ENCODE peak calls at places on chromosomes 12 and 14, in ten cellular contexts. X is WTC11, N is astrocyte of the spinal cord, Y is AG09319, T is activated gamma-delta T cell treated with Interleukin-2 at 50 U/mL for 16 hours, I is cardiac fibroblast, Q is M059J, W is left cardiac atrium, J is hypothalamus, E is MG63. B is an unnamed sample.

GRCh38 chr14:101476258-101476930 is 84.9 kb upstream of the DIO3 start:
- DNase-seq in X (no peak), N (no peak), Y (no peak), T (no peak), I (no peak), Q (no peak), W (no peak), J (no peak), E (no peak), B (no peak)

GRCh38 chr12:30988086-30988485 is 61.5 kb downstream of the TSPAN11 start:
- DNase-seq in X (no peak), N (no peak), Y (no peak), T (no peak), I (no peak), Q (no peak), W (no peak), J (no peak), E (no peak), B (no peak)

GRCh38 chr14:52840916-52841315 is 49.5 kb upstream of the GNPNAT1 start:
- DNase-seq in X (no peak), N (peak; percentile 57), Y (no peak), T (no peak), I (peak; percentile 73), Q (peak; percentile 72), W (peak; percentile 45), J (peak; percentile 11), E (peak; percentile 81), B (no peak)

GRCh38 chr12:3530548-3530947 is 39.5 kb downstream of the PRMT8 start:
- DNase-seq in X (no peak), N (no peak), Y (no peak), T (no peak), I (no peak), Q (no peak), W (peak; percentile 55), J (no peak), E (no peak), B (no peak)

GRCh38 chr12:12319501-12320322 is 30.3 kb downstream of the MANSC1 start:
- DNase-seq in X (no peak), N (peak; percentile 29), Y (no peak), T (no peak), I (peak; percentile 29), Q (peak; percentile 49), W (no peak), J (peak; percentile 9), E (no peak), B (no peak)

GRCh38 chr12:43550831-43551270 is 1.2 kb downstream of the ADAMTS20 start:
- DNase-seq in X (peak; percentile 45), N (no peak), Y (no peak), T (no peak), I (no peak), Q (no peak), W (no peak), J (no peak), E (no peak), B (no peak)

GRCh38 chr12:43238281-43238680 is 313.7 kb downstream of the ADAMTS20 start:
- DNase-seq in X (no peak), N (no peak), Y (no peak), T (no peak), I (peak; percentile 2), Q (peak; percentile 1), W (no peak), J (no peak), E (no peak), B (no peak)

GRCh38 chr12:69254046-69254445 is 14.7 kb downstream of the CPSF6 start:
- DNase-seq in X (no peak), N (peak; percentile 58), Y (no peak), T (no peak), I (peak; percentile 67), Q (peak; percentile 45), W (no peak), J (peak; percentile 30), E (no peak), B (peak; percentile 22)

GRCh38 chr12:44357476-44357875 is 518.6 kb downstream of the NELL2 start:
- DNase-seq in X (no peak), N (no peak), Y (no peak), T (no peak), I (no peak), Q (no peak), W (no peak), J (no peak), E (no peak), B (no peak)

GRCh38 chr14:90645842-90646443 is 170.3 kb downstream of the TTC7B start:
- DNase-seq in X (peak; percentile 63), N (peak; percentile 47), Y (no peak), T (no peak), I (no peak), Q (peak; percentile 65), W (no peak), J (no peak), E (peak; percentile 42), B (no peak)

GRCh38 chr14:105470163-105470811 is 4.3 kb upstream of the CRIP2 start:
- DNase-seq in X (no peak), N (no peak), Y (no peak), T (no peak), I (no peak), Q (no peak), W (peak; percentile 27), J (no peak), E (no peak), B (no peak)

GRCh38 chr12:88904705-88905104 is 324.4 kb upstream of the KITLG start:
- DNase-seq in X (no peak), N (peak; percentile 22), Y (no peak), T (no peak), I (no peak), Q (no peak), W (no peak), J (no peak), E (no peak), B (no peak)

GRCh38 chr14:54621686-54622085 is 54.8 kb downstream of the SAMD4A start:
- DNase-seq in X (no peak), N (no peak), Y (no peak), T (no peak), I (no peak), Q (no peak), W (no peak), J (no peak), E (peak; percentile 30), B (no peak)

GRCh38 chr12:34406228-34406995 is 384.1 kb downstream of the ALG10 start:
- DNase-seq in X (peak; percentile 3), N (no peak), Y (no peak), T (peak; percentile 2), I (no peak), Q (no peak), W (no peak), J (no peak), E (no peak), B (no peak)

GRCh38 chr12:103542078-103542477 is 45.0 kb upstream of the STAB2 start:
- DNase-seq in X (no peak), N (no peak), Y (no peak), T (no peak), I (no peak), Q (no peak), W (no peak), J (no peak), E (no peak), B (no peak)

GRCh38 chr12:119940881-119941280 is 48.2 kb upstream of the BICDL1 start:
- DNase-seq in X (no peak), N (peak; percentile 70), Y (no peak), T (no peak), I (peak; percentile 2), Q (peak; percentile 92), W (no peak), J (no peak), E (peak; percentile 73), B (no peak)

GRCh38 chr12:55925870-55926737 is 1.6 kb downstream of the PYM1 start:
- DNase-seq in X (no peak), N (no peak), Y (no peak), T (no peak), I (no peak), Q (peak; percentile 9), W (no peak), J (no peak), E (no peak), B (no peak)

GRCh38 chr12:99523853-99524252 is 123.7 kb upstream of the GARIN6 start:
- DNase-seq in X (no peak), N (no peak), Y (no peak), T (no peak), I (no peak), Q (no peak), W (no peak), J (no peak), E (no peak), B (no peak)

GRCh38 chr14:102471921-102472814 is 37.4 kb downstream of the ANKRD9 start:
- DNase-seq in X (no peak), N (no peak), Y (no peak), T (no peak), I (no peak), Q (no peak), W (no peak), J (peak; percentile 55), E (no peak), B (no peak)

GRCh38 chr12:107760207-107760816 is 625 bp downstream of the PRDM4 start:
- DNase-seq in X (peak; percentile 30), N (no peak), Y (no peak), T (peak; percentile 11), I (peak; percentile 7), Q (peak; percentile 14), W (peak; percentile 39), J (peak; percentile 10), E (peak; percentile 26), B (no peak)

B was measured in GDM1.